ENCODE peak calls at places on chromosome 17, in four cellular contexts. One of them, this sample, is unnamed. For H3K27me3, the result is how much of the 10 kb centered on the place peaks cover.

GRCh38 chr17:39670746-39671145 is 2.5 kb downstream of the PNMT start:
- DNase-seq in HCT116: no peak
- DNase-seq in H1: no peak
- DNase-seq in K562: no peak
- DNase-seq in this sample: no peak

GRCh38 chr17:47729486-47729885 is 3.5 kb upstream of the TBX21 start:
- DNase-seq in HCT116: no peak
- DNase-seq in H1: no peak
- DNase-seq in K562: no peak
- DNase-seq in this sample: no peak

GRCh38 chr17:52696362-52696761 is 537.8 kb upstream of the CA10 start:
- DNase-seq in HCT116: no peak
- DNase-seq in K562: no peak
- DNase-seq in H1: no peak
- DNase-seq in this sample: no peak

GRCh38 chr17:45425125-45425983 is 7.3 kb downstream of the ARHGAP27 start:
- DNase-seq in HCT116: peak
- DNase-seq in H1: peak
- DNase-seq in K562: peak
- DNase-seq in this sample: peak

GRCh38 chr17:9244066-9245052 is 223.0 kb downstream of the NTN1 start:
- DNase-seq in HCT116: no peak
- DNase-seq in H1: no peak
- DNase-seq in K562: no peak
- DNase-seq in this sample: no peak

GRCh38 chr17:81395600-81396277 is 482 bp downstream of the BAHCC1 start:
- DNase-seq in HCT116: no peak
- DNase-seq in H1: no peak
- DNase-seq in K562: no peak
- DNase-seq in this sample: no peak

GRCh38 chr17:74605361-74605760 is 13.3 kb upstream of the CD300LD start:
- DNase-seq in H1: no peak
- DNase-seq in HCT116: no peak
- DNase-seq in K562: no peak
- DNase-seq in this sample: no peak

GRCh38 chr17:10614536-10615155 is 42.5 kb downstream of the MYH3 start:
- DNase-seq in H1: no peak
- DNase-seq in HCT116: peak
- DNase-seq in K562: peak
- DNase-seq in this sample: peak

GRCh38 chr17:12024332-12024731 is 3.7 kb downstream of the MAP2K4 start:
- DNase-seq in HCT116: peak
- DNase-seq in H1: no peak
- DNase-seq in K562: no peak
- DNase-seq in this sample: no peak

GRCh38 chr17:72097144-72097543 is 23.7 kb upstream of the SOX9 start:
- DNase-seq in HCT116: no peak
- DNase-seq in H1: no peak
- DNase-seq in K562: no peak
- DNase-seq in this sample: no peak

GRCh38 chr17:21462259-21462658 is 86.1 kb downstream of the KCNJ12 start:
- DNase-seq in HCT116: no peak
- DNase-seq in H1: no peak
- DNase-seq in K562: no peak
- DNase-seq in this sample: no peak

GRCh38 chr17:61209099-61209439 is 190.6 kb upstream of the TBX2 start:
- DNase-seq in HCT116: no peak
- DNase-seq in K562: no peak
- DNase-seq in H1: no peak
- DNase-seq in this sample: no peak

GRCh38 chr17:61209524-61209923 is 190.1 kb upstream of the TBX2 start:
- DNase-seq in HCT116: no peak
- DNase-seq in K562: no peak
- DNase-seq in H1: no peak
- DNase-seq in this sample: no peak

GRCh38 chr17:61206922-61207321 is 192.7 kb upstream of the TBX2 start:
- DNase-seq in K562: no peak
- DNase-seq in HCT116: no peak
- DNase-seq in H1: no peak
- DNase-seq in this sample: no peak

GRCh38 chr17:61205931-61206330 is 193.7 kb upstream of the TBX2 start:
- DNase-seq in H1: no peak
- DNase-seq in K562: no peak
- DNase-seq in HCT116: no peak
- DNase-seq in this sample: no peak

DNA sequence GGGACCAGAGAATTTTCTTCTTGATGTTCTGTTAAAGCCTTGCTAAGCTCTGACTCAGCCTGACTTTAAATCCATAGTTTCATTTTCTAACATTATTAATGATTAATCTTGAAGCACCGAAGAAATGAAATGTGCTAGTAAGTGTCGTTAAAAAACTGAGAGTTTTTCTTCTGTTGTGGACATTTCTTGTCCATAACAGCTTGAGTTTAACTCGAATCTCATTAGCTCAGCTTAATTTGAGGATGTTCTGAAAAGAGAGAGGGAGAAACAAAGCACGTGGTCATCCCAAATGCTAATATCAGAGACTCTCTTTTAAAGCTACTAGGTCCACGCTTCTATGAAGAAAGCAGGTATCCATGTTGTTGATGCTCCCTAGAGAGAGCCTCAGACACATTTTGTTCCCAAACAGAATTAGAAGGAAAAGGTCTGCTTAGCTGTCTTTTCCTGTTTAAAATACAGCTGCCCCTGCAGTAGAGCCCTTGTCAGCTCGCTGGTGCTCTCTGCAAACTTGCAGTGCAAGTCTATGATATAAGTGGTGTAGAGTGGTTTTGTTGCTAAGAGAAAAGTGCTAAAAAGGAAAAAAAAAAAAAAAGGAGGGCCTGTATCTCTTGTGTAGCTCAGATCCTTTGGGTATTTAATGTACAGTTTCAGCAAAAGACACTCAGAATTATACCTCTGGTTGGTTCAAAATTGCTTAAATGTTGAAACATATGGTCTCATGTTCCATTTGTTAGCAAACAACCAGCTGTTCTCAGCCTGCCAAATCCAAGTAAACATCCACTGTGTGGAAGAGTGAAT is 191.1 kb upstream of the TBX2 start:
- DNase-seq in K562: no peak
- DNase-seq in HCT116: no peak
- DNase-seq in H1: no peak
- DNase-seq in this sample: no peak
- H3K4me3 ChIP-seq in K562: no peak
- H3K4me3 ChIP-seq in HCT116: no peak
- H3K4me3 ChIP-seq in H1: no peak
- H3K4me3 ChIP-seq in this sample: no peak

GRCh38 chr17:66481259-66481658 is 178.8 kb downstream of the PRKCA start:
- DNase-seq in H1: no peak
- DNase-seq in K562: no peak
- DNase-seq in HCT116: no peak
- DNase-seq in this sample: no peak
- H3K27me3 ChIP-seq in H1: under half
- H3K27me3 ChIP-seq in K562: under half
- H3K27me3 ChIP-seq in HCT116: under half
- H3K27me3 ChIP-seq in this sample: under half

GRCh38 chr17:58344791-58345157 is 7.2 kb downstream of the SUPT4H1 start:
- DNase-seq in H1: no peak
- DNase-seq in K562: no peak
- DNase-seq in HCT116: no peak
- DNase-seq in this sample: no peak
- TF ChIP-seq ZNF274 in H1: no peak
- TF ChIP-seq ZNF274 in K562: no peak
- TF ChIP-seq ZNF274 in HCT116: no peak
- TF ChIP-seq ZNF274 in this sample: no peak

GRCh38 chr17:5122586-5123342 is 6.9 kb downstream of the USP6 start:
- DNase-seq in K562: no peak
- DNase-seq in H1: no peak
- DNase-seq in HCT116: no peak
- DNase-seq in this sample: no peak
- H3K4me3 ChIP-seq in K562: no peak
- H3K4me3 ChIP-seq in H1: peak
- H3K4me3 ChIP-seq in HCT116: no peak
- H3K4me3 ChIP-seq in this sample: peak

GRCh38 chr17:6021011-6021400 is 49.2 kb upstream of the WSCD1 start:
- DNase-seq in HCT116: no peak
- DNase-seq in H1: no peak
- DNase-seq in K562: no peak
- DNase-seq in this sample: no peak

GRCh38 chr17:6021627-6022026 is 48.6 kb upstream of the WSCD1 start:
- DNase-seq in K562: no peak
- DNase-seq in HCT116: no peak
- DNase-seq in H1: no peak
- DNase-seq in this sample: no peak

GRCh38 chr17:6024576-6024975 is 45.6 kb upstream of the WSCD1 start:
- DNase-seq in K562: no peak
- DNase-seq in H1: no peak
- DNase-seq in HCT116: no peak
- DNase-seq in this sample: no peak

GRCh38 chr17:6020376-6021010 is 49.7 kb upstream of the WSCD1 start:
- DNase-seq in K562: no peak
- DNase-seq in H1: no peak
- DNase-seq in HCT116: no peak
- DNase-seq in this sample: no peak

DNA sequence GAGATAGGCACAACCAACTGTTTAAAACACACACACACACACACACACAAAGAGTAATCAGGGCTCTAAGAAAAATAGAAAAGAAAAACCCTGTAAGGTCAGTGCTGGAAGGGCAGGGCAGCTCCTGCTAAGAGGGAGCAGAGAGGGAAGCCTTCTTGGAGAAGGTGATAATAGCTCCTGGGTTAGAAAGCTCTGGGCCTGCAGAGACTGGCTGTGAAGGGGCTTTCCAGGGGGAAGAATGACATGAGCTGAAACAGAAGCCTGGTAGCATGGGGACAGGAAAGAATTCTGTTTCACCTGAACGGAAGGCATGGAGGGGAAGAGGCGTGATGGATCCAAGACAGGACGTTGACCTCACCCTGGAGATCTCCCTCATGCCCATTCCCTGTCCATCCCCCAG is 46.7 kb upstream of the WSCD1 start:
- DNase-seq in HCT116: no peak
- DNase-seq in K562: no peak
- DNase-seq in H1: no peak
- DNase-seq in this sample: no peak
- H3K27me3 ChIP-seq in HCT116: half or more
- H3K27me3 ChIP-seq in K562: under half
- H3K27me3 ChIP-seq in H1: under half
- H3K27me3 ChIP-seq in this sample: under half

This sample was measured in NT2/D1.